ENCODE peak calls at places on chromosomes 13 and 19, in ten cellular contexts. One of them, this sample, is unnamed.

GRCh38 chr19:13718733-13719132 is 45.6 kb upstream of the MRI1 start:
- DNase-seq in choroid plexus epithelial cell: peak
- DNase-seq in stimulated activated CD8-positive, alpha-beta memory T cell treated with anti-CD3 and anti-CD28 coated beads, Interleukin-2, amount 100 ng/mL, for 48 hours: no peak
- DNase-seq in Right ventricle myocardium superior: peak
- DNase-seq in GM12865: peak
- DNase-seq in heart left ventricle: peak
- DNase-seq in NCI-H345: peak
- DNase-seq in naive thymus-derived CD4-positive, alpha-beta T cell: no peak
- DNase-seq in COLO829: peak
- DNase-seq in tibial artery: no peak
- DNase-seq in this sample: peak

GRCh38 chr13:51995677-51996551 is 15.3 kb downstream of the ATP7B start:
- DNase-seq in choroid plexus epithelial cell: no peak
- DNase-seq in stimulated activated CD8-positive, alpha-beta memory T cell treated with anti-CD3 and anti-CD28 coated beads, Interleukin-2, amount 100 ng/mL, for 48 hours: no peak
- DNase-seq in naive thymus-derived CD4-positive, alpha-beta T cell: no peak
- DNase-seq in heart left ventricle: peak
- DNase-seq in Right ventricle myocardium superior: peak
- DNase-seq in COLO829: no peak
- DNase-seq in GM12865: no peak
- DNase-seq in NCI-H345: no peak
- DNase-seq in tibial artery: no peak
- DNase-seq in this sample: peak

GRCh38 chr13:27962128-27962841 is 6.8 kb downstream of the CDX2 start:
- DNase-seq in Right ventricle myocardium superior: no peak
- DNase-seq in NCI-H345: no peak
- DNase-seq in stimulated activated CD8-positive, alpha-beta memory T cell treated with anti-CD3 and anti-CD28 coated beads, Interleukin-2, amount 100 ng/mL, for 48 hours: no peak
- DNase-seq in naive thymus-derived CD4-positive, alpha-beta T cell: no peak
- DNase-seq in tibial artery: no peak
- DNase-seq in GM12865: no peak
- DNase-seq in choroid plexus epithelial cell: no peak
- DNase-seq in heart left ventricle: no peak
- DNase-seq in COLO829: no peak
- DNase-seq in this sample: no peak

GRCh38 chr13:75312884-75313520 is 169.0 kb downstream of the TBC1D4 start:
- DNase-seq in COLO829: no peak
- DNase-seq in NCI-H345: no peak
- DNase-seq in GM12865: peak
- DNase-seq in choroid plexus epithelial cell: no peak
- DNase-seq in Right ventricle myocardium superior: no peak
- DNase-seq in tibial artery: no peak
- DNase-seq in heart left ventricle: no peak
- DNase-seq in stimulated activated CD8-positive, alpha-beta memory T cell treated with anti-CD3 and anti-CD28 coated beads, Interleukin-2, amount 100 ng/mL, for 48 hours: peak
- DNase-seq in naive thymus-derived CD4-positive, alpha-beta T cell: no peak
- DNase-seq in this sample: no peak

GRCh38 chr19:38877781-38878574 is at the start of gene RINL:
- DNase-seq in stimulated activated CD8-positive, alpha-beta memory T cell treated with anti-CD3 and anti-CD28 coated beads, Interleukin-2, amount 100 ng/mL, for 48 hours: peak
- DNase-seq in tibial artery: no peak
- DNase-seq in choroid plexus epithelial cell: no peak
- DNase-seq in NCI-H345: peak
- DNase-seq in heart left ventricle: peak
- DNase-seq in Right ventricle myocardium superior: peak
- DNase-seq in COLO829: no peak
- DNase-seq in naive thymus-derived CD4-positive, alpha-beta T cell: peak
- DNase-seq in GM12865: peak
- DNase-seq in this sample: peak

GRCh38 chr13:107466326-107466725 is 749.0 kb downstream of the LIG4 start:
- DNase-seq in NCI-H345: no peak
- DNase-seq in stimulated activated CD8-positive, alpha-beta memory T cell treated with anti-CD3 and anti-CD28 coated beads, Interleukin-2, amount 100 ng/mL, for 48 hours: no peak
- DNase-seq in heart left ventricle: no peak
- DNase-seq in Right ventricle myocardium superior: no peak
- DNase-seq in naive thymus-derived CD4-positive, alpha-beta T cell: no peak
- DNase-seq in choroid plexus epithelial cell: peak
- DNase-seq in tibial artery: no peak
- DNase-seq in GM12865: no peak
- DNase-seq in COLO829: no peak
- DNase-seq in this sample: no peak

GRCh38 chr13:109476001-109476400 is 310.4 kb downstream of the IRS2 start:
- DNase-seq in tibial artery: no peak
- DNase-seq in choroid plexus epithelial cell: no peak
- DNase-seq in Right ventricle myocardium superior: no peak
- DNase-seq in GM12865: no peak
- DNase-seq in heart left ventricle: no peak
- DNase-seq in naive thymus-derived CD4-positive, alpha-beta T cell: no peak
- DNase-seq in COLO829: no peak
- DNase-seq in stimulated activated CD8-positive, alpha-beta memory T cell treated with anti-CD3 and anti-CD28 coated beads, Interleukin-2, amount 100 ng/mL, for 48 hours: no peak
- DNase-seq in NCI-H345: no peak
- DNase-seq in this sample: no peak

GRCh38 chr19:30175987-30176386 is 196.2 kb upstream of the ZNF536 start:
- DNase-seq in naive thymus-derived CD4-positive, alpha-beta T cell: no peak
- DNase-seq in COLO829: no peak
- DNase-seq in tibial artery: no peak
- DNase-seq in GM12865: no peak
- DNase-seq in stimulated activated CD8-positive, alpha-beta memory T cell treated with anti-CD3 and anti-CD28 coated beads, Interleukin-2, amount 100 ng/mL, for 48 hours: no peak
- DNase-seq in heart left ventricle: no peak
- DNase-seq in NCI-H345: no peak
- DNase-seq in Right ventricle myocardium superior: no peak
- DNase-seq in choroid plexus epithelial cell: no peak
- DNase-seq in this sample: no peak

GRCh38 chr13:24670927-24671326 is 9.3 kb upstream of the ATP12A start:
- DNase-seq in choroid plexus epithelial cell: peak
- DNase-seq in stimulated activated CD8-positive, alpha-beta memory T cell treated with anti-CD3 and anti-CD28 coated beads, Interleukin-2, amount 100 ng/mL, for 48 hours: no peak
- DNase-seq in GM12865: peak
- DNase-seq in COLO829: peak
- DNase-seq in naive thymus-derived CD4-positive, alpha-beta T cell: no peak
- DNase-seq in NCI-H345: no peak
- DNase-seq in tibial artery: no peak
- DNase-seq in heart left ventricle: no peak
- DNase-seq in Right ventricle myocardium superior: no peak
- DNase-seq in this sample: peak

GRCh38 chr13:95317037-95317989 is 16.1 kb upstream of the ABCC4 start:
- DNase-seq in COLO829: no peak
- DNase-seq in stimulated activated CD8-positive, alpha-beta memory T cell treated with anti-CD3 and anti-CD28 coated beads, Interleukin-2, amount 100 ng/mL, for 48 hours: no peak
- DNase-seq in tibial artery: no peak
- DNase-seq in naive thymus-derived CD4-positive, alpha-beta T cell: no peak
- DNase-seq in NCI-H345: no peak
- DNase-seq in choroid plexus epithelial cell: peak
- DNase-seq in heart left ventricle: no peak
- DNase-seq in Right ventricle myocardium superior: no peak
- DNase-seq in GM12865: no peak
- DNase-seq in this sample: no peak

GRCh38 chr19:17847538-17848366 is at the start of gene JAK3:
- DNase-seq in GM12865: peak
- DNase-seq in heart left ventricle: peak
- DNase-seq in naive thymus-derived CD4-positive, alpha-beta T cell: peak
- DNase-seq in NCI-H345: no peak
- DNase-seq in Right ventricle myocardium superior: peak
- DNase-seq in tibial artery: peak
- DNase-seq in choroid plexus epithelial cell: peak
- DNase-seq in COLO829: peak
- DNase-seq in stimulated activated CD8-positive, alpha-beta memory T cell treated with anti-CD3 and anti-CD28 coated beads, Interleukin-2, amount 100 ng/mL, for 48 hours: peak
- DNase-seq in this sample: peak

GRCh38 chr19:52993342-52994178 is 20.2 kb upstream of the ERVV-1 start:
- DNase-seq in NCI-H345: peak
- DNase-seq in COLO829: no peak
- DNase-seq in stimulated activated CD8-positive, alpha-beta memory T cell treated with anti-CD3 and anti-CD28 coated beads, Interleukin-2, amount 100 ng/mL, for 48 hours: peak
- DNase-seq in GM12865: peak
- DNase-seq in tibial artery: peak
- DNase-seq in Right ventricle myocardium superior: peak
- DNase-seq in choroid plexus epithelial cell: peak
- DNase-seq in naive thymus-derived CD4-positive, alpha-beta T cell: peak
- DNase-seq in heart left ventricle: peak
- DNase-seq in this sample: peak

GRCh38 chr13:112115403-112116091 is 48.6 kb downstream of the SOX1 start:
- DNase-seq in choroid plexus epithelial cell: no peak
- DNase-seq in Right ventricle myocardium superior: no peak
- DNase-seq in tibial artery: no peak
- DNase-seq in naive thymus-derived CD4-positive, alpha-beta T cell: no peak
- DNase-seq in NCI-H345: no peak
- DNase-seq in GM12865: no peak
- DNase-seq in stimulated activated CD8-positive, alpha-beta memory T cell treated with anti-CD3 and anti-CD28 coated beads, Interleukin-2, amount 100 ng/mL, for 48 hours: no peak
- DNase-seq in heart left ventricle: no peak
- DNase-seq in COLO829: no peak
- DNase-seq in this sample: no peak

GRCh38 chr13:66344770-66345367 is 885.3 kb downstream of the PCDH9 start:
- DNase-seq in tibial artery: no peak
- DNase-seq in naive thymus-derived CD4-positive, alpha-beta T cell: no peak
- DNase-seq in NCI-H345: no peak
- DNase-seq in Right ventricle myocardium superior: no peak
- DNase-seq in heart left ventricle: no peak
- DNase-seq in GM12865: no peak
- DNase-seq in choroid plexus epithelial cell: no peak
- DNase-seq in stimulated activated CD8-positive, alpha-beta memory T cell treated with anti-CD3 and anti-CD28 coated beads, Interleukin-2, amount 100 ng/mL, for 48 hours: no peak
- DNase-seq in COLO829: peak
- DNase-seq in this sample: no peak

GRCh38 chr13:54415753-54416366 is 1387.2 kb downstream of the OLFM4 start:
- DNase-seq in stimulated activated CD8-positive, alpha-beta memory T cell treated with anti-CD3 and anti-CD28 coated beads, Interleukin-2, amount 100 ng/mL, for 48 hours: no peak
- DNase-seq in naive thymus-derived CD4-positive, alpha-beta T cell: no peak
- DNase-seq in heart left ventricle: no peak
- DNase-seq in COLO829: no peak
- DNase-seq in NCI-H345: no peak
- DNase-seq in Right ventricle myocardium superior: no peak
- DNase-seq in GM12865: no peak
- DNase-seq in tibial artery: no peak
- DNase-seq in choroid plexus epithelial cell: no peak
- DNase-seq in this sample: no peak

GRCh38 chr13:99894105-99894504 is 77.5 kb downstream of the ZIC5 start:
- DNase-seq in tibial artery: no peak
- DNase-seq in stimulated activated CD8-positive, alpha-beta memory T cell treated with anti-CD3 and anti-CD28 coated beads, Interleukin-2, amount 100 ng/mL, for 48 hours: no peak
- DNase-seq in GM12865: no peak
- DNase-seq in naive thymus-derived CD4-positive, alpha-beta T cell: no peak
- DNase-seq in COLO829: no peak
- DNase-seq in heart left ventricle: no peak
- DNase-seq in choroid plexus epithelial cell: no peak
- DNase-seq in NCI-H345: no peak
- DNase-seq in Right ventricle myocardium superior: no peak
- DNase-seq in this sample: no peak

GRCh38 chr19:55353803-55354697 is 469 bp downstream of the COX6B2 start:
- DNase-seq in Right ventricle myocardium superior: peak
- DNase-seq in choroid plexus epithelial cell: peak
- DNase-seq in GM12865: peak
- DNase-seq in tibial artery: peak
- DNase-seq in heart left ventricle: peak
- DNase-seq in naive thymus-derived CD4-positive, alpha-beta T cell: peak
- DNase-seq in stimulated activated CD8-positive, alpha-beta memory T cell treated with anti-CD3 and anti-CD28 coated beads, Interleukin-2, amount 100 ng/mL, for 48 hours: no peak
- DNase-seq in NCI-H345: peak
- DNase-seq in COLO829: peak
- DNase-seq in this sample: peak

GRCh38 chr13:24777171-24777570 is 13.2 kb downstream of the RNF17 start:
- DNase-seq in naive thymus-derived CD4-positive, alpha-beta T cell: no peak
- DNase-seq in stimulated activated CD8-positive, alpha-beta memory T cell treated with anti-CD3 and anti-CD28 coated beads, Interleukin-2, amount 100 ng/mL, for 48 hours: no peak
- DNase-seq in tibial artery: no peak
- DNase-seq in Right ventricle myocardium superior: no peak
- DNase-seq in NCI-H345: no peak
- DNase-seq in heart left ventricle: no peak
- DNase-seq in COLO829: no peak
- DNase-seq in choroid plexus epithelial cell: no peak
- DNase-seq in GM12865: no peak
- DNase-seq in this sample: no peak

GRCh38 chr13:21466527-21466926 is 7.4 kb upstream of the ZDHHC20 start:
- DNase-seq in stimulated activated CD8-positive, alpha-beta memory T cell treated with anti-CD3 and anti-CD28 coated beads, Interleukin-2, amount 100 ng/mL, for 48 hours: no peak
- DNase-seq in COLO829: no peak
- DNase-seq in NCI-H345: no peak
- DNase-seq in GM12865: no peak
- DNase-seq in heart left ventricle: no peak
- DNase-seq in naive thymus-derived CD4-positive, alpha-beta T cell: no peak
- DNase-seq in Right ventricle myocardium superior: no peak
- DNase-seq in choroid plexus epithelial cell: no peak
- DNase-seq in tibial artery: no peak
- DNase-seq in this sample: no peak

GRCh38 chr19:10289836-10290438 is at the start of gene ICAM5:
- DNase-seq in Right ventricle myocardium superior: no peak
- DNase-seq in COLO829: no peak
- DNase-seq in heart left ventricle: no peak
- DNase-seq in GM12865: peak
- DNase-seq in NCI-H345: peak
- DNase-seq in naive thymus-derived CD4-positive, alpha-beta T cell: no peak
- DNase-seq in stimulated activated CD8-positive, alpha-beta memory T cell treated with anti-CD3 and anti-CD28 coated beads, Interleukin-2, amount 100 ng/mL, for 48 hours: no peak
- DNase-seq in tibial artery: no peak
- DNase-seq in choroid plexus epithelial cell: peak
- DNase-seq in this sample: peak

GRCh38 chr19:48442116-48443035 is 3.4 kb upstream of the GRWD1 start:
- DNase-seq in tibial artery: no peak
- DNase-seq in Right ventricle myocardium superior: no peak
- DNase-seq in GM12865: no peak
- DNase-seq in choroid plexus epithelial cell: no peak
- DNase-seq in heart left ventricle: no peak
- DNase-seq in COLO829: no peak
- DNase-seq in stimulated activated CD8-positive, alpha-beta memory T cell treated with anti-CD3 and anti-CD28 coated beads, Interleukin-2, amount 100 ng/mL, for 48 hours: no peak
- DNase-seq in NCI-H345: no peak
- DNase-seq in naive thymus-derived CD4-positive, alpha-beta T cell: no peak
- DNase-seq in this sample: no peak

GRCh38 chr13:27621366-27622101 is at the start of gene POLR1D:
- DNase-seq in COLO829: peak
- DNase-seq in choroid plexus epithelial cell: peak
- DNase-seq in heart left ventricle: peak
- DNase-seq in Right ventricle myocardium superior: peak
- DNase-seq in NCI-H345: peak
- DNase-seq in stimulated activated CD8-positive, alpha-beta memory T cell treated with anti-CD3 and anti-CD28 coated beads, Interleukin-2, amount 100 ng/mL, for 48 hours: peak
- DNase-seq in naive thymus-derived CD4-positive, alpha-beta T cell: peak
- DNase-seq in GM12865: peak
- DNase-seq in tibial artery: peak
- DNase-seq in this sample: peak

GRCh38 chr13:33172400-33172799 is 113.2 kb downstream of the STARD13 start:
- DNase-seq in stimulated activated CD8-positive, alpha-beta memory T cell treated with anti-CD3 and anti-CD28 coated beads, Interleukin-2, amount 100 ng/mL, for 48 hours: no peak
- DNase-seq in choroid plexus epithelial cell: peak
- DNase-seq in NCI-H345: no peak
- DNase-seq in GM12865: no peak
- DNase-seq in COLO829: no peak
- DNase-seq in heart left ventricle: no peak
- DNase-seq in tibial artery: no peak
- DNase-seq in Right ventricle myocardium superior: no peak
- DNase-seq in naive thymus-derived CD4-positive, alpha-beta T cell: no peak
- DNase-seq in this sample: no peak

GRCh38 chr19:16366433-16367268 is 42.0 kb downstream of the KLF2 start:
- DNase-seq in choroid plexus epithelial cell: no peak
- DNase-seq in NCI-H345: no peak
- DNase-seq in heart left ventricle: no peak
- DNase-seq in tibial artery: no peak
- DNase-seq in stimulated activated CD8-positive, alpha-beta memory T cell treated with anti-CD3 and anti-CD28 coated beads, Interleukin-2, amount 100 ng/mL, for 48 hours: no peak
- DNase-seq in GM12865: peak
- DNase-seq in Right ventricle myocardium superior: peak
- DNase-seq in COLO829: no peak
- DNase-seq in naive thymus-derived CD4-positive, alpha-beta T cell: peak
- DNase-seq in this sample: no peak

GRCh38 chr13:41854758-41855157 is 106.2 kb downstream of the VWA8 start:
- DNase-seq in tibial artery: no peak
- DNase-seq in Right ventricle myocardium superior: no peak
- DNase-seq in NCI-H345: no peak
- DNase-seq in COLO829: no peak
- DNase-seq in stimulated activated CD8-positive, alpha-beta memory T cell treated with anti-CD3 and anti-CD28 coated beads, Interleukin-2, amount 100 ng/mL, for 48 hours: no peak
- DNase-seq in GM12865: no peak
- DNase-seq in choroid plexus epithelial cell: peak
- DNase-seq in heart left ventricle: no peak
- DNase-seq in naive thymus-derived CD4-positive, alpha-beta T cell: no peak
- DNase-seq in this sample: no peak

GRCh38 chr13:111413407-111414187 is 93.2 kb downstream of the TEX29 start:
- DNase-seq in choroid plexus epithelial cell: no peak
- DNase-seq in COLO829: no peak
- DNase-seq in heart left ventricle: no peak
- DNase-seq in GM12865: no peak
- DNase-seq in Right ventricle myocardium superior: no peak
- DNase-seq in NCI-H345: no peak
- DNase-seq in tibial artery: no peak
- DNase-seq in naive thymus-derived CD4-positive, alpha-beta T cell: no peak
- DNase-seq in stimulated activated CD8-positive, alpha-beta memory T cell treated with anti-CD3 and anti-CD28 coated beads, Interleukin-2, amount 100 ng/mL, for 48 hours: no peak
- DNase-seq in this sample: no peak

GRCh38 chr13:36839281-36839680 is 20.3 kb downstream of the RFXAP start:
- DNase-seq in tibial artery: no peak
- DNase-seq in COLO829: no peak
- DNase-seq in GM12865: no peak
- DNase-seq in NCI-H345: no peak
- DNase-seq in stimulated activated CD8-positive, alpha-beta memory T cell treated with anti-CD3 and anti-CD28 coated beads, Interleukin-2, amount 100 ng/mL, for 48 hours: no peak
- DNase-seq in Right ventricle myocardium superior: no peak
- DNase-seq in choroid plexus epithelial cell: peak
- DNase-seq in naive thymus-derived CD4-positive, alpha-beta T cell: no peak
- DNase-seq in heart left ventricle: no peak
- DNase-seq in this sample: peak

GRCh38 chr19:19050731-19051130 is 13.1 kb upstream of the SLC25A42 start:
- DNase-seq in tibial artery: no peak
- DNase-seq in naive thymus-derived CD4-positive, alpha-beta T cell: no peak
- DNase-seq in choroid plexus epithelial cell: no peak
- DNase-seq in Right ventricle myocardium superior: no peak
- DNase-seq in GM12865: no peak
- DNase-seq in heart left ventricle: no peak
- DNase-seq in stimulated activated CD8-positive, alpha-beta memory T cell treated with anti-CD3 and anti-CD28 coated beads, Interleukin-2, amount 100 ng/mL, for 48 hours: no peak
- DNase-seq in COLO829: no peak
- DNase-seq in NCI-H345: no peak
- DNase-seq in this sample: no peak